ENCODE peak calls at places on chromosomes 16 and 17, in four cellular contexts. One of them, this sample, is unnamed.

GRCh38 chr17:75331671-75332070 is 42.4 kb upstream of the SLC25A19 start:
- DNase-seq in RCC 7860: no peak
- DNase-seq in stimulated activated CD8-positive, alpha-beta memory T cell treated with anti-CD3 and anti-CD28 coated beads, Interleukin-7, amount 100 ng/mL, for 24 hours: no peak
- DNase-seq in cardiac muscle cell: no peak
- DNase-seq in this sample: no peak

GRCh38 chr16:87438611-87438985 is 46.5 kb downstream of the MAP1LC3B start:
- DNase-seq in RCC 7860: no peak
- DNase-seq in cardiac muscle cell: no peak
- DNase-seq in stimulated activated CD8-positive, alpha-beta memory T cell treated with anti-CD3 and anti-CD28 coated beads, Interleukin-7, amount 100 ng/mL, for 24 hours: no peak
- DNase-seq in this sample: no peak

GRCh38 chr17:82008941-82009405 is 13.7 kb downstream of the CENPX start:
- DNase-seq in stimulated activated CD8-positive, alpha-beta memory T cell treated with anti-CD3 and anti-CD28 coated beads, Interleukin-7, amount 100 ng/mL, for 24 hours: no peak
- DNase-seq in RCC 7860: no peak
- DNase-seq in cardiac muscle cell: no peak
- DNase-seq in this sample: no peak

GRCh38 chr17:13078591-13078990 is 60.8 kb upstream of the ELAC2 start:
- DNase-seq in RCC 7860: no peak
- DNase-seq in stimulated activated CD8-positive, alpha-beta memory T cell treated with anti-CD3 and anti-CD28 coated beads, Interleukin-7, amount 100 ng/mL, for 24 hours: no peak
- DNase-seq in cardiac muscle cell: no peak
- DNase-seq in this sample: no peak

GRCh38 chr17:82875418-82875856 is 35.6 kb upstream of the ZNF750 start:
- DNase-seq in cardiac muscle cell: no peak
- DNase-seq in RCC 7860: no peak
- DNase-seq in stimulated activated CD8-positive, alpha-beta memory T cell treated with anti-CD3 and anti-CD28 coated beads, Interleukin-7, amount 100 ng/mL, for 24 hours: no peak
- DNase-seq in this sample: no peak

GRCh38 chr16:28309811-28310311 is 17.5 kb downstream of the SBK1 start:
- DNase-seq in RCC 7860: no peak
- DNase-seq in stimulated activated CD8-positive, alpha-beta memory T cell treated with anti-CD3 and anti-CD28 coated beads, Interleukin-7, amount 100 ng/mL, for 24 hours: peak; percentile 66
- DNase-seq in cardiac muscle cell: no peak
- DNase-seq in this sample: no peak

GRCh38 chr16:23801387-23801786 is 34.4 kb upstream of the PRKCB start:
- DNase-seq in RCC 7860: peak; percentile 28
- DNase-seq in cardiac muscle cell: peak; percentile 74
- DNase-seq in stimulated activated CD8-positive, alpha-beta memory T cell treated with anti-CD3 and anti-CD28 coated beads, Interleukin-7, amount 100 ng/mL, for 24 hours: peak; percentile 64
- DNase-seq in this sample: peak; percentile 21

GRCh38 chr17:21288581-21289017 is 4.1 kb downstream of the MAP2K3 start:
- DNase-seq in cardiac muscle cell: no peak
- DNase-seq in stimulated activated CD8-positive, alpha-beta memory T cell treated with anti-CD3 and anti-CD28 coated beads, Interleukin-7, amount 100 ng/mL, for 24 hours: no peak
- DNase-seq in RCC 7860: no peak
- DNase-seq in this sample: no peak

GRCh38 chr17:80984749-80985148 is 6.9 kb upstream of the CHMP6 start:
- DNase-seq in cardiac muscle cell: peak; percentile 94
- DNase-seq in stimulated activated CD8-positive, alpha-beta memory T cell treated with anti-CD3 and anti-CD28 coated beads, Interleukin-7, amount 100 ng/mL, for 24 hours: no peak
- DNase-seq in RCC 7860: peak; percentile 71
- DNase-seq in this sample: peak; percentile 70

GRCh38 chr17:7356072-7356549 is 1.2 kb downstream of the TMEM95 start:
- DNase-seq in cardiac muscle cell: peak; percentile 78
- DNase-seq in stimulated activated CD8-positive, alpha-beta memory T cell treated with anti-CD3 and anti-CD28 coated beads, Interleukin-7, amount 100 ng/mL, for 24 hours: peak; percentile 74
- DNase-seq in RCC 7860: peak; percentile 33
- DNase-seq in this sample: no peak

GRCh38 chr16:66359012-66359411 is 7.5 kb upstream of the CDH5 start:
- DNase-seq in stimulated activated CD8-positive, alpha-beta memory T cell treated with anti-CD3 and anti-CD28 coated beads, Interleukin-7, amount 100 ng/mL, for 24 hours: no peak
- DNase-seq in cardiac muscle cell: peak; percentile 43
- DNase-seq in RCC 7860: peak; percentile 76
- DNase-seq in this sample: no peak

GRCh38 chr17:73214851-73215250 is 22.0 kb downstream of the COG1 start:
- DNase-seq in RCC 7860: no peak
- DNase-seq in cardiac muscle cell: no peak
- DNase-seq in stimulated activated CD8-positive, alpha-beta memory T cell treated with anti-CD3 and anti-CD28 coated beads, Interleukin-7, amount 100 ng/mL, for 24 hours: no peak
- DNase-seq in this sample: no peak

GRCh38 chr17:7839890-7840260 is 5.9 kb downstream of the KDM6B start:
- DNase-seq in cardiac muscle cell: peak; percentile 47
- DNase-seq in stimulated activated CD8-positive, alpha-beta memory T cell treated with anti-CD3 and anti-CD28 coated beads, Interleukin-7, amount 100 ng/mL, for 24 hours: no peak
- DNase-seq in RCC 7860: no peak
- DNase-seq in this sample: no peak

GRCh38 chr17:16117149-16117548 is 98.2 kb downstream of the NCOR1 start:
- DNase-seq in cardiac muscle cell: no peak
- DNase-seq in stimulated activated CD8-positive, alpha-beta memory T cell treated with anti-CD3 and anti-CD28 coated beads, Interleukin-7, amount 100 ng/mL, for 24 hours: no peak
- DNase-seq in RCC 7860: no peak
- DNase-seq in this sample: no peak

GRCh38 chr17:50056217-50056960 is 479 bp downstream of the ITGA3 start:
- DNase-seq in stimulated activated CD8-positive, alpha-beta memory T cell treated with anti-CD3 and anti-CD28 coated beads, Interleukin-7, amount 100 ng/mL, for 24 hours: peak; percentile 24
- DNase-seq in cardiac muscle cell: peak; percentile 70
- DNase-seq in RCC 7860: peak; percentile 44
- DNase-seq in this sample: no peak

GRCh38 chr17:81329279-81329926 is 34.3 kb upstream of the SLC38A10 start:
- DNase-seq in stimulated activated CD8-positive, alpha-beta memory T cell treated with anti-CD3 and anti-CD28 coated beads, Interleukin-7, amount 100 ng/mL, for 24 hours: no peak
- DNase-seq in cardiac muscle cell: peak; percentile 86
- DNase-seq in RCC 7860: peak; percentile 82
- DNase-seq in this sample: peak; percentile 88

GRCh38 chr17:69335018-69335417 is 8.1 kb upstream of the ABCA5 start:
- DNase-seq in cardiac muscle cell: peak; percentile 54
- DNase-seq in RCC 7860: no peak
- DNase-seq in stimulated activated CD8-positive, alpha-beta memory T cell treated with anti-CD3 and anti-CD28 coated beads, Interleukin-7, amount 100 ng/mL, for 24 hours: no peak
- DNase-seq in this sample: no peak

GRCh38 chr16:7332611-7333010 is at the start of gene RBFOX1:
- DNase-seq in cardiac muscle cell: no peak
- DNase-seq in stimulated activated CD8-positive, alpha-beta memory T cell treated with anti-CD3 and anti-CD28 coated beads, Interleukin-7, amount 100 ng/mL, for 24 hours: no peak
- DNase-seq in RCC 7860: no peak
- DNase-seq in this sample: no peak

GRCh38 chr17:55845385-55845784 is 94.5 kb downstream of the PCTP start:
- DNase-seq in cardiac muscle cell: peak; percentile 62
- DNase-seq in RCC 7860: no peak
- DNase-seq in stimulated activated CD8-positive, alpha-beta memory T cell treated with anti-CD3 and anti-CD28 coated beads, Interleukin-7, amount 100 ng/mL, for 24 hours: no peak
- DNase-seq in this sample: peak; percentile 14

GRCh38 chr16:66247516-66248089 is 118.9 kb upstream of the CDH5 start:
- DNase-seq in cardiac muscle cell: peak; percentile 79
- DNase-seq in RCC 7860: no peak
- DNase-seq in stimulated activated CD8-positive, alpha-beta memory T cell treated with anti-CD3 and anti-CD28 coated beads, Interleukin-7, amount 100 ng/mL, for 24 hours: no peak
- DNase-seq in this sample: no peak

GRCh38 chr17:8918811-8919210 is 46.7 kb downstream of the PIK3R5 start:
- DNase-seq in RCC 7860: no peak
- DNase-seq in stimulated activated CD8-positive, alpha-beta memory T cell treated with anti-CD3 and anti-CD28 coated beads, Interleukin-7, amount 100 ng/mL, for 24 hours: no peak
- DNase-seq in cardiac muscle cell: peak; percentile 66
- DNase-seq in this sample: no peak

GRCh38 chr16:929227-929669 is 41.5 kb downstream of the LMF1 start:
- DNase-seq in RCC 7860: no peak
- DNase-seq in stimulated activated CD8-positive, alpha-beta memory T cell treated with anti-CD3 and anti-CD28 coated beads, Interleukin-7, amount 100 ng/mL, for 24 hours: no peak
- DNase-seq in cardiac muscle cell: no peak
- DNase-seq in this sample: no peak

GRCh38 chr17:59415397-59415796 is 83.9 kb downstream of the YPEL2 start:
- DNase-seq in RCC 7860: no peak
- DNase-seq in cardiac muscle cell: no peak
- DNase-seq in stimulated activated CD8-positive, alpha-beta memory T cell treated with anti-CD3 and anti-CD28 coated beads, Interleukin-7, amount 100 ng/mL, for 24 hours: no peak
- DNase-seq in this sample: no peak

GRCh38 chr17:62601438-62601837 is 26.0 kb upstream of the MRC2 start:
- DNase-seq in RCC 7860: no peak
- DNase-seq in stimulated activated CD8-positive, alpha-beta memory T cell treated with anti-CD3 and anti-CD28 coated beads, Interleukin-7, amount 100 ng/mL, for 24 hours: no peak
- DNase-seq in cardiac muscle cell: peak; percentile 50
- DNase-seq in this sample: no peak

GRCh38 chr17:70314506-70314905 is 145.2 kb downstream of the KCNJ2 start:
- DNase-seq in cardiac muscle cell: no peak
- DNase-seq in stimulated activated CD8-positive, alpha-beta memory T cell treated with anti-CD3 and anti-CD28 coated beads, Interleukin-7, amount 100 ng/mL, for 24 hours: no peak
- DNase-seq in RCC 7860: no peak
- DNase-seq in this sample: no peak

GRCh38 chr17:80030730-80031410 is 4.8 kb downstream of the TBC1D16 start:
- DNase-seq in stimulated activated CD8-positive, alpha-beta memory T cell treated with anti-CD3 and anti-CD28 coated beads, Interleukin-7, amount 100 ng/mL, for 24 hours: no peak
- DNase-seq in cardiac muscle cell: no peak
- DNase-seq in RCC 7860: no peak
- DNase-seq in this sample: no peak

GRCh38 chr16:1011316-1012082 is 29.9 kb downstream of the SOX8 start:
- DNase-seq in cardiac muscle cell: no peak
- DNase-seq in RCC 7860: no peak
- DNase-seq in stimulated activated CD8-positive, alpha-beta memory T cell treated with anti-CD3 and anti-CD28 coated beads, Interleukin-7, amount 100 ng/mL, for 24 hours: no peak
- DNase-seq in this sample: no peak

GRCh38 chr17:75692976-75693375 is 25.8 kb downstream of the SAP30BP start:
- DNase-seq in stimulated activated CD8-positive, alpha-beta memory T cell treated with anti-CD3 and anti-CD28 coated beads, Interleukin-7, amount 100 ng/mL, for 24 hours: no peak
- DNase-seq in RCC 7860: no peak
- DNase-seq in cardiac muscle cell: no peak
- DNase-seq in this sample: no peak